ENCODE peak calls at places on chromosomes 5 and 9, in five cellular contexts. X, C, M, B and F are unnamed samples.

GRCh38 chr9:20339611-20340010 is 282.7 kb downstream of the MLLT3 start:
- DNase-seq in X (no peak), C (no peak), M (no peak), B (no peak), F (no peak)

GRCh38 chr5:541148-541887 is 17.1 kb upstream of the SLC9A3 start:
- DNase-seq in X (no peak), C (no peak), M (no peak), B (no peak), F (no peak)

GRCh38 chr5:1737790-1738405 is 61.7 kb downstream of the MRPL36 start:
- DNase-seq in X (peak), C (peak), M (no peak), B (peak), F (peak)

GRCh38 chr5:82676663-82677062 is 398.5 kb upstream of the RPS23 start:
- DNase-seq in X (no peak), C (no peak), M (no peak), B (no peak), F (no peak)

GRCh38 chr5:101915559-101915958 is 380.5 kb downstream of the SLCO4C1 start:
- DNase-seq in X (no peak), C (no peak), M (no peak), B (no peak), F (no peak)

GRCh38 chr5:131530706-131531331 is 104.2 kb downstream of the RAPGEF6 start:
- DNase-seq in X (no peak), C (no peak), M (no peak), B (no peak), F (peak)

GRCh38 chr9:2729003-2729402 is 11.7 kb downstream of the KCNV2 start:
- DNase-seq in X (no peak), C (peak), M (no peak), B (no peak), F (no peak)

GRCh38 chr5:64811050-64811640 is 42.4 kb downstream of the CWC27 start:
- DNase-seq in X (peak), C (peak), M (no peak), B (no peak), F (peak)

GRCh38 chr5:111932207-111932606 is 175.2 kb upstream of the NREP start:
- DNase-seq in X (peak), C (no peak), M (no peak), B (no peak), F (no peak)

GRCh38 chr5:139058121-139058520 is 140.0 kb downstream of the SIL1 start:
- DNase-seq in X (no peak), C (peak), M (no peak), B (no peak), F (no peak)

GRCh38 chr5:107331882-107332281 is 338.9 kb downstream of the EFNA5 start:
- DNase-seq in X (no peak), C (peak), M (no peak), B (no peak), F (no peak)

GRCh38 chr5:40480392-40480791 is 199.3 kb upstream of the PTGER4 start:
- DNase-seq in X (no peak), C (no peak), M (no peak), B (no peak), F (no peak)

GRCh38 chr9:27150758-27151431 is 41.9 kb downstream of the TEK start:
- DNase-seq in X (no peak), C (peak), M (no peak), B (no peak), F (peak)

GRCh38 chr5:40781843-40782409 is 16.2 kb downstream of the PRKAA1 start:
- DNase-seq in X (peak), C (peak), M (no peak), B (no peak), F (no peak)

GRCh38 chr9:135707449-135708138 is 5.6 kb downstream of the KCNT1 start:
- DNase-seq in X (no peak), C (no peak), M (no peak), B (no peak), F (no peak)

GRCh38 chr9:25678147-25678666 is at the start of gene TUSC1:
- DNase-seq in X (peak), C (peak), M (peak), B (peak), F (peak)

GRCh38 chr5:39177629-39177959 is 41.8 kb downstream of the FYB1 start:
- DNase-seq in X (no peak), C (no peak), M (no peak), B (no peak), F (no peak)

GRCh38 chr5:67528953-67529352 is 332.4 kb upstream of the CD180 start:
- DNase-seq in X (no peak), C (no peak), M (no peak), B (no peak), F (no peak)

GRCh38 chr5:59328801-59329296 is 564.7 kb downstream of the PDE4D start:
- DNase-seq in X (no peak), C (peak), M (no peak), B (no peak), F (peak)

GRCh38 chr5:59637878-59638580 is 255.5 kb downstream of the PDE4D start:
- DNase-seq in X (no peak), C (no peak), M (no peak), B (no peak), F (peak)

GRCh38 chr5:149205625-149206523 is 64.6 kb downstream of the ABLIM3 start:
- DNase-seq in X (no peak), C (peak), M (peak), B (no peak), F (no peak)

GRCh38 chr9:110048976-110049698 is 158.8 kb downstream of the C9orf152 start:
- DNase-seq in X (peak), C (peak), M (peak), B (no peak), F (no peak)

GRCh38 chr5:14720236-14720923 is 55.9 kb downstream of the OTULIN start:
- DNase-seq in X (peak), C (peak), M (no peak), B (no peak), F (no peak)

GRCh38 chr9:120110520-120110919 is 469.4 kb downstream of the CDK5RAP2 start:
- DNase-seq in X (no peak), C (no peak), M (no peak), B (no peak), F (no peak)

GRCh38 chr5:9197881-9198260 is 348.0 kb downstream of the SEMA5A start:
- DNase-seq in X (no peak), C (no peak), M (no peak), B (no peak), F (no peak)

GRCh38 chr5:154415114-154415513 is 30.7 kb upstream of the SAP30L start:
- DNase-seq in X (no peak), C (no peak), M (no peak), B (no peak), F (no peak)

GRCh38 chr9:82021198-82021597 is 32.6 kb downstream of the SPATA31D1 start:
- DNase-seq in X (peak), C (peak), M (no peak), B (peak), F (peak)

DNA sequence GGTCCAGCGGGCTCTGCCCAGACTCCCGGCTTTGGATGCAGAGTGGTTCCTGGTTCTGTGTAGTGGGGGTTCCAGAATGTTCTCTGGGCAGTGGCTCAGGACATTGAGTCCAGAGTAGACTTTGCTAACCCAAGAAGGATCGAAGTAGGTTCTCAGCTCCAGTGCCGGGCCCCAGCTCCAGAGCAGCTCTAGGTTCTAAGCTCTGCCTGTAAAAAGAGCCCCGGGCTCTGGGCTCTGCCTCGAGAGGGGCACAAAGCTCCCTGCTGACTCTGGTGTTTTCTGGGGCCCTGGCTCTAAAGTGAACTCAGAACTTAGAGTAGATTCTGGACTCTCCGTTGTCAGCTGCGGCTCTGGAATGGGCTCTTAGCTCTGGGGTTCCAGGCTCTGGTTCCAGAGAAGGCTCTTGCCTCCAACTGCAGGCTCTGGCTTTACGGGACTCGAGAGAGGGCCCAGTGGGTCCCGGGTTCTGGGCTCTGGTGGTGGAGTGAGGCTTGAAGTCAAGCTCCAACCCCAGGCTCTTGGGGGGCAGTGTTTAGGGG is 414 bp downstream of the WDR38 start:
- DNase-seq in X (no peak), C (no peak), M (no peak), B (no peak), F (no peak)
- H3K4me3 ChIP-seq in X (peak), C (peak), M (peak), B (no peak), F (peak)

DNA sequence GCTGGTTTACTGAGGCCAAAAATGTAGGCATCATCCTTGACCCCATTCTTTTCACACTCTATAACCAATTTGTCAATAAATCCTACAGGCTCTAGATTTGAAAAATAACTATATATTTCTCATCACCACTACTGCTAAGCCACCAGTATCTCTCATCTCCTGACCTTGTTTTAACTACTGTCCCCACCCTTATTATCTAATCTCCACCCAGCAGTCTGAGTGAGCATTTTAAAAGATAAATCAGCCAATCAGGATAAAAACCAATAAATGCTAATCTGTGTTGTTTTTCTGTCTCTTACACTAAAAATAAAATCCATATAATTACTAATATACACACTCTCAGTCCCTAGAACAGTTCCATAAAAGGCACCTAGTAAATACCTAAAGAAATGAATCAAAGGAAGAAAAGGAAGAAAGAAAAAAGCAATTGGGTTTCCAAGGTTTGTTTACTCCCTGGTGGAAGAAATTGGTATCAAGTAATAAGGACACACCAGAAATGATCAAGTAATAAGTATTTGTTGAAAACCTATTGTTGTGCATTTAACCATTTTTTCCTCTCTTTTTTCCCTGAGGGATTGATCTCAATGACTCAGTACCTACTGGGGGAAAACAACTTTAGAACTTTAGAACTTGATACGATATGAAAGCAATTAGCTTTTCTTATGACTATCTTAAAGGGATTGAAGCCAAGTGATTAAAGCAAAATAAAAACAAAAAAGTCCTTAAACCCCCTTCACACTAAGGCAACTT is 19.3 kb downstream of the MRPS27 start:
- DNase-seq in X (peak), C (no peak), M (no peak), B (no peak), F (no peak)
- H3K4me3 ChIP-seq in X (no peak), C (no peak), M (no peak), B (no peak), F (no peak)

DNA sequence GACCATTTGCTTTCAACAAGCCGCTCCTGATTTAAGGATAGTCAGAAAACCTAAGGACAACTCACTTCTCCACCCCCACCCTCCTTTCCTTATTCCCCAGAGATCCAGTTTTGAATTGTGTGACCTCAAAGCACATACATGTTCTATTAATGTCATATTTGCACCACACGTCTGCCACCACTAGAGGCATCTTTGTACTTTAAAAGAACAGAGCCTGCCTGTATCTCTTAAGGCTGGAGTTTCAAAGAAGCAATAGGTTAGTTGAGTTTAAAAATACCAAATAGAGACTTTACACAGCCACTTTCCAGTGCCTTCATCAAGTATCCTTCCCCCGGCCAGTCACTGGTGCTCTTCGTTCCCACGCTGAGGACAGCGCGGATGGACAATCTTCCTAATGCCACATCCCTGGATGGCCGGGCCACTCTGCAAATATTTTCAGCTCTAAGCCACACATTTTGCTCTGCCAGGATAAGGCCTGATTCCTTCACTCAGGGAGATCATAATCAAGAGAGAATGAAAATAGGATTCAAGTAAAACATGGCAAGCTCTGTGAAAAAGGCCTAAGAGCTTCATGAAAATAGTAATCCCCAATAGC is 146.3 kb downstream of the SNCAIP start:
- DNase-seq in X (peak), C (peak), M (no peak), B (no peak), F (peak)
- H3K4me3 ChIP-seq in X (no peak), C (no peak), M (no peak), B (no peak), F (no peak)

DNA sequence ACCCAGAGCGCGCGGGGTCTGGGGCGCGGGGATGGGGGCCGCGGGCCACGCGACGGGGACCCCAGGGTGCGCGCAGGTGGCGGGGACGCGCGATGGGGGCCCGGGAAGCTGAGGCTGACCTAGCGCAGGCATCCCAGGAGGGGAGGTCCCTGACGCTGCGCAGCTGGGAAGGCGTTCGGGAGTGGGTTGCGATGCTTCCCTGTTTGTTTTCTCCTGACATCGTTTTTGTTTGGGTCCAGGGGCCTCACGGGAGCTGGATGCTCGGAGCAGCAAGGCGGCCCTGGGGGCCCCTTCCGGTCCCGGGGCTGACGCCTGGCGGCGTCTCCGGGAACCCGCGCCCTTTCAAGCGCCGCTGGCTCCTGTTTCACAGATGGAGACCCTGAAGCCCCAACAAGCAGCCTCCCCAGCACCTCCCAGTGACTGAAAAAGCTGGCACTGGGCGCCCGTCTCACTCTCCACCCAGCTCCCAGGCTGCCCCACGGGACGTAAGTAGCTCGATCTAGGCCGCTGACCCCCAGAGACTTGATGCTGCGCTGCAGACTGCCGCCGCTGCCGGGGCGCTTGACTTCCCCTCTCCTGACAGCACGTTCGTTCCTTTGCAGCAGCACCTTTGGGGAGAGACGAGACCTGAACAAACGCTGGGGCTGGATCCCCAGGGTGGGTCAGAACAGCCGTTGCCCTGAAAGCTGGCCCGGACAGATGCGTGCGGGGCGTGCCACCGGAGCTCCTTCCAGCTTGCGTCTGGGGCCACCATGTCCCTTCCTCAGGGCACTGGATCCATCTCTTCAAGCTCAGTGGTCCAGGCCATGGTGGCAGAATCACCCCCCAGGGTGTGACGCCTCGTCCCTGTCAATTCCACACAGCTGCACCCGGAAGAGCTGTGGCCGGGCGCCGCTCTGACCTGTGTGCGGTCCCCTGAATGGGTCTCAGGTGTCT is 593 bp downstream of the BRD3OS start:
- DNase-seq in X (peak), C (peak), M (peak), B (no peak), F (peak)
- H3K4me3 ChIP-seq in X (peak), C (peak), M (peak), B (peak), F (peak)

DNA sequence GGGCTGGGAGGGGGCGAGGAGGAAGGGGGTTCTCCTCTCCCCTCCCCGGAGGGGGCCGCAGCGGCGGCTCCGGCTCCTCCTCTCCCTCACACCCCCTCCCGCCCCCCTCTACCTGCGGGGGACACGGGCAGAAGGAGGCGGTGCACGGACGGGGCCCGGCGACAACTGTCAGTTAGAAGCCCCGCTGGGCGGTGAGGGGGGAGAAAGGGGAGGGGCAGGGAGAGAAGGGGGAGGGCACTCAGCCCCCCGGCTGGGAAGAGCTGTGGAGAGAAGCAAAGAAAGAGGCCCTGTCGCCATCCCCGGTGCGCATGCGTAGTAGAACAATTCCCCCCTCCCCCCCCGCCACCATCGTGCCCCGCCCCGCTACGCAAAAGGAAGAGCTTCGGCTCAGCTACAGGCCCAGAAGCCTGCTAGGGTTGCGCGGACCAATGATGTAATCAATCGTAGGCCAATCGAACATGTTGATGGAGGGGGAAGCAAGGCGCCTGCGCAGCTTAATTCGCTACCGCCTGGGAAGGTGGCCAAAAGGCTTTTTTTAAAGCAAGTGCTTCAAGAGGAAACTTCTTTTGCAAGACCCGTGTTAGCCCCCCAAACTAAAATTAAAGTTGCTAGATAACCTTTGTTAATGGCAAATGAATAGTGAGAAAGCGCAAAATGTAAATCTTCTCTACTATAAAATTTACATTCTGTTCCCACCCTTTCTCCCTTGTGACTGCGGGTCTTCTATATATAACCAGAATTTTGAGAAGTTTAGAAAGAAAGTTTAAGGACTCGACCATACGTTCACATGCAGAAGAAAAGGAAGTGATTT is 7.0 kb downstream of the RANBP6 start:
- DNase-seq in X (peak), C (peak), M (peak), B (peak), F (peak)
- H3K4me3 ChIP-seq in X (peak), C (peak), M (peak), B (peak), F (peak)

GRCh38 chr5:103357636-103358035 is 99.1 kb downstream of the MACIR start:
- DNase-seq in X (no peak), C (no peak), M (no peak), B (no peak), F (no peak)
- H3K4me3 ChIP-seq in X (no peak), C (no peak), M (no peak), B (no peak), F (no peak)